ENCODE peak calls at places on chromosomes 1 and 21, in seven cellular contexts. E is aorta; R is upper lobe of left lung; T is sciatic nerve; N is A549; H is activated CD8-positive, alpha-beta T cell treated with anti-CD3 and anti-CD28 coated beads for 36 hours; U is Right ventricle myocardium superior. L is an unnamed sample.
A peak's percentile ranks its signal among the peaks of the same experiment; 100 is the strongest.

GRCh38 chr21:17436626-17437111 is 76.2 kb upstream of the CXADR start:
- ATAC-seq in R (no peak), N (no peak), T (no peak), U (peak; percentile 56), H (no peak), E (no peak), L (no peak)

GRCh38 chr1:156492013-156492590 is 8.5 kb downstream of the MEF2D start:
- ATAC-seq in U (no peak), T (no peak), N (no peak), E (no peak), R (no peak), H (no peak), L (no peak)

GRCh38 chr21:37642493-37642892 is 273.8 kb downstream of the KCNJ6 start:
- ATAC-seq in T (no peak), N (peak; percentile 59), H (peak; percentile 74), E (no peak), U (no peak), R (no peak), L (no peak)

GRCh38 chr1:63198921-63199530 is 123.3 kb upstream of the FOXD3 start:
- ATAC-seq in N (no peak), R (no peak), E (no peak), T (no peak), U (no peak), H (no peak), L (no peak)

GRCh38 chr1:107926436-107927080 is 38.4 kb downstream of the VAV3 start:
- ATAC-seq in U (no peak), R (peak; percentile 40), E (no peak), T (no peak), H (peak; percentile 50), N (no peak), L (no peak)

GRCh38 chr1:89762431-89762800 is 58.4 kb upstream of the LRRC8D start:
- ATAC-seq in N (peak; percentile 20), E (no peak), U (no peak), H (no peak), R (peak; percentile 35), T (peak; percentile 47), L (no peak)

GRCh38 chr1:43038232-43038929 is 79.7 kb upstream of the SLC2A1 start:
- ATAC-seq in U (no peak), R (no peak), H (no peak), E (no peak), N (no peak), T (no peak), L (no peak)

GRCh38 chr1:201450721-201451291 is 18.2 kb downstream of the PHLDA3 start:
- ATAC-seq in H (no peak), T (peak; percentile 67), E (peak; percentile 76), R (peak; percentile 70), N (no peak), U (peak; percentile 64), L (peak; percentile 68)

GRCh38 chr1:9559673-9560072 is 20.4 kb downstream of the SLC25A33 start:
- ATAC-seq in H (no peak), R (no peak), U (no peak), N (no peak), T (no peak), E (no peak), L (no peak)